ENCODE peak calls at places on chromosomes 12 and 14, in ten cellular contexts. B, T, M, N, F, Z, V, J, Q and W are unnamed samples.

GRCh38 chr12:131895640-131896079 is 1.2 kb downstream of the ULK1 start:
- DNase-seq in B (no peak), T (no peak), M (no peak), N (no peak), F (no peak), Z (peak), V (peak), J (no peak), Q (no peak), W (no peak)

GRCh38 chr12:52506858-52507715 is 13.1 kb downstream of the KRT5 start:
- DNase-seq in B (no peak), T (no peak), M (peak), N (peak), F (peak), Z (no peak), V (no peak), J (peak), Q (peak), W (no peak)

GRCh38 chr12:31682136-31682962 is 22.9 kb downstream of the ETFBKMT start:
- DNase-seq in B (peak), T (no peak), M (peak), N (peak), F (peak), Z (peak), V (peak), J (peak), Q (peak), W (peak)

GRCh38 chr14:93936245-93936644 is 9.1 kb downstream of the FAM181A start:
- DNase-seq in B (no peak), T (no peak), M (peak), N (no peak), F (no peak), Z (peak), V (peak), J (no peak), Q (peak), W (no peak)

GRCh38 chr12:104520242-104520900 is 63.6 kb downstream of the CHST11 start:
- DNase-seq in B (no peak), T (no peak), M (no peak), N (no peak), F (no peak), Z (no peak), V (no peak), J (peak), Q (peak), W (no peak)

GRCh38 chr12:46005823-46006222 is 15.4 kb upstream of the SCAF11 start:
- DNase-seq in B (no peak), T (no peak), M (no peak), N (no peak), F (no peak), Z (no peak), V (no peak), J (no peak), Q (no peak), W (no peak)

GRCh38 chr12:89429539-89429938 is 77.2 kb upstream of the DUSP6 start:
- DNase-seq in B (no peak), T (no peak), M (no peak), N (no peak), F (no peak), Z (no peak), V (no peak), J (no peak), Q (no peak), W (no peak)

GRCh38 chr14:52077261-52077984 is 8.6 kb upstream of the NID2 start:
- DNase-seq in B (no peak), T (no peak), M (no peak), N (peak), F (peak), Z (no peak), V (no peak), J (no peak), Q (no peak), W (no peak)

GRCh38 chr12:113246478-113247122 is 25.3 kb downstream of the TPCN1 start:
- DNase-seq in B (no peak), T (no peak), M (no peak), N (no peak), F (no peak), Z (no peak), V (peak), J (no peak), Q (no peak), W (no peak)

GRCh38 chr14:63964063-63964462 is 111.3 kb downstream of the SYNE2 start:
- DNase-seq in B (no peak), T (no peak), M (no peak), N (no peak), F (peak), Z (no peak), V (no peak), J (no peak), Q (no peak), W (no peak)

GRCh38 chr12:104670439-104671406 is 214.0 kb downstream of the CHST11 start:
- DNase-seq in B (no peak), T (no peak), M (peak), N (no peak), F (no peak), Z (no peak), V (no peak), J (no peak), Q (peak), W (no peak)

GRCh38 chr14:106187176-106187670 is 660.8 kb downstream of the TMEM121 start:
- DNase-seq in B (no peak), T (no peak), M (no peak), N (no peak), F (no peak), Z (no peak), V (no peak), J (no peak), Q (no peak), W (no peak)

GRCh38 chr12:124381454-124382207 is 86.7 kb downstream of the RFLNA start:
- DNase-seq in B (no peak), T (peak), M (peak), N (peak), F (peak), Z (no peak), V (peak), J (peak), Q (no peak), W (no peak)

GRCh38 chr12:124377981-124378509 is 83.2 kb downstream of the RFLNA start:
- DNase-seq in B (no peak), T (no peak), M (no peak), N (no peak), F (no peak), Z (no peak), V (no peak), J (no peak), Q (no peak), W (no peak)

GRCh38 chr12:124379379-124379937 is 84.6 kb downstream of the RFLNA start:
- DNase-seq in B (no peak), T (no peak), M (no peak), N (no peak), F (no peak), Z (no peak), V (no peak), J (no peak), Q (no peak), W (no peak)

GRCh38 chr12:124380793-124381453 is 86.0 kb downstream of the RFLNA start:
- DNase-seq in B (no peak), T (no peak), M (no peak), N (no peak), F (no peak), Z (no peak), V (no peak), J (no peak), Q (no peak), W (no peak)

GRCh38 chr12:124379938-124380754 is 85.3 kb downstream of the RFLNA start:
- DNase-seq in B (no peak), T (peak), M (peak), N (peak), F (no peak), Z (no peak), V (no peak), J (peak), Q (no peak), W (no peak)
- TF ChIP-seq CTCF in B (no peak), T (peak), M (peak), N (peak), F (no peak), Z (no peak), V (no peak), J (peak), Q (no peak), W (no peak)

GRCh38 chr14:79274641-79275366 is 936.5 kb downstream of the DIO2 start:
- DNase-seq in B (no peak), T (no peak), M (no peak), N (no peak), F (no peak), Z (no peak), V (no peak), J (peak), Q (no peak), W (no peak)
- TF ChIP-seq CTCF in B (no peak), T (no peak), M (no peak), N (peak), F (peak), Z (no peak), V (no peak), J (peak), Q (no peak), W (no peak)

GRCh38 chr12:7638764-7639570 is 26.7 kb downstream of the APOBEC1 start:
- DNase-seq in B (peak), T (peak), M (peak), N (peak), F (peak), Z (peak), V (peak), J (peak), Q (peak), W (peak)

GRCh38 chr12:7645395-7646177 is 20.1 kb downstream of the APOBEC1 start:
- DNase-seq in B (no peak), T (peak), M (peak), N (no peak), F (no peak), Z (peak), V (peak), J (peak), Q (peak), W (peak)

GRCh38 chr12:7642287-7642686 is 23.4 kb downstream of the APOBEC1 start:
- DNase-seq in B (no peak), T (no peak), M (no peak), N (no peak), F (no peak), Z (no peak), V (no peak), J (no peak), Q (no peak), W (no peak)

GRCh38 chr12:7646178-7646475 is 19.6 kb downstream of the APOBEC1 start:
- DNase-seq in B (no peak), T (no peak), M (no peak), N (no peak), F (no peak), Z (no peak), V (no peak), J (no peak), Q (no peak), W (no peak)

GRCh38 chr12:7642876-7643309 is 22.8 kb downstream of the APOBEC1 start:
- DNase-seq in B (no peak), T (no peak), M (no peak), N (no peak), F (no peak), Z (peak), V (no peak), J (peak), Q (peak), W (no peak)
- TF ChIP-seq CTCF in B (no peak), T (no peak), M (peak), N (peak), F (peak), Z (peak), V (no peak), J (peak), Q (peak), W (peak)

GRCh38 chr14:75050852-75051555 is at the start of gene MLH3:
- DNase-seq in B (peak), T (peak), M (peak), N (peak), F (no peak), Z (peak), V (peak), J (peak), Q (peak), W (peak)
- TF ChIP-seq CTCF in B (no peak), T (peak), M (no peak), N (no peak), F (peak), Z (no peak), V (no peak), J (no peak), Q (no peak), W (no peak)

GRCh38 chr12:13194462-13195110 is 1.9 kb upstream of the EMP1 start:
- DNase-seq in B (no peak), T (no peak), M (no peak), N (no peak), F (no peak), Z (no peak), V (no peak), J (no peak), Q (no peak), W (no peak)

GRCh38 chr12:13195848-13196301 is 651 bp upstream of the EMP1 start:
- DNase-seq in B (no peak), T (no peak), M (no peak), N (peak), F (no peak), Z (no peak), V (no peak), J (no peak), Q (no peak), W (no peak)

GRCh38 chr12:13192719-13193118 is 3.8 kb upstream of the EMP1 start:
- DNase-seq in B (no peak), T (no peak), M (no peak), N (no peak), F (no peak), Z (no peak), V (no peak), J (no peak), Q (no peak), W (no peak)

GRCh38 chr12:13195244-13195643 is 1.3 kb upstream of the EMP1 start:
- DNase-seq in B (no peak), T (no peak), M (no peak), N (no peak), F (no peak), Z (no peak), V (no peak), J (no peak), Q (no peak), W (no peak)

DNA sequence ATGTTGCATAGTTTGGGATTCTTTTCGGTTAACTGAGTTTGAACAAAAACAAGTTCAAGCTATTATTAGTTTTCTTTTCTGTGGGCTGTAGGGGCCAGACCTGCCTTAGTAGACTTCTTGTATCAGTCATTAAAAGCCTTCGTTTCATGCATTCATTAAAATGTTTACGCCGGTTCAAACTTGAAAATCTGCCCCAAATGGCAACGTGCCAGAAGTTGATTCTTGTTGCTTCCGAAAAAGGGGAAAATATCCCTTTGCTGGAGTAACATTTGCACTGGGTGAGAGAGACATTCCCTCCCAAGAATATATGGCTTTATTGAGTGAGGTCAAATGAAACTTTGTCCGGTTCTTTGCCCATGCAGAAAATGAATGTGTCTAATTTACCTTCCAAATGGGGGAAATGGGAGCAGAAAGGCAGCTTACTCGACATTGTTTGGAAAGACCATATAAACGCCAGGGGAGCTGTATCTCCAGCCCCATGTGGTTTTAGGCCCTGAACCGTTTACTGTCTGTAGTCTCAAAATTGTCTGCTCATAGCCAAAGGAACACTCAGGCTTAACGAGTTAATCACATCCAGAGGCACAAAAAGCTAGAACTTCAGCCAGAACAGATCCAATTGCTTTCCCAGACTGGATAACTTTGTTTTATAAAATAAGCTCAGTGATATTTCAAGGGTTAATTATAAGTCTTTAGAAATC is 3.0 kb upstream of the EMP1 start:
- DNase-seq in B (no peak), T (no peak), M (no peak), N (no peak), F (no peak), Z (no peak), V (no peak), J (no peak), Q (no peak), W (no peak)
- TF ChIP-seq CTCF in B (no peak), T (no peak), M (no peak), N (no peak), F (no peak), Z (no peak), V (no peak), J (no peak), Q (no peak), W (no peak)